ENCODE peak calls at places on chromosome 15, in eight cellular contexts. W is NCI-H345, U is transverse colon, C is choroid plexus epithelial cell, B is C1 segment of cervical spinal cord, T is NCI-H1694, H is kidney tubule cell, S is upper lobe of right lung. V is an unnamed sample.

GRCh38 chr15:61880079-61880478 is 180.2 kb downstream of the VPS13C start:
- DNase-seq in H (no peak), B (no peak), U (no peak), C (no peak), S (no peak), W (no peak), T (no peak), V (no peak)

GRCh38 chr15:85763157-85763556 is 31.6 kb downstream of the KLHL25 start:
- DNase-seq in T (no peak), C (no peak), S (no peak), U (no peak), B (no peak), W (no peak), H (peak; percentile 61), V (no peak)

GRCh38 chr15:63089260-63090043 is 32.2 kb upstream of the LACTB start:
- DNase-seq in S (no peak), T (peak; percentile 54), H (peak; percentile 83), U (peak; percentile 38), C (peak; percentile 91), W (peak; percentile 23), B (no peak), V (peak; percentile 21)

GRCh38 chr15:59522988-59523461 is 85.0 kb downstream of the FAM81A start:
- DNase-seq in W (peak; percentile 76), T (no peak), B (no peak), S (no peak), H (no peak), U (no peak), C (no peak), V (no peak)

GRCh38 chr15:97627634-97628033 is 332.9 kb upstream of the ARRDC4 start:
- DNase-seq in T (no peak), W (no peak), B (no peak), H (no peak), U (no peak), C (no peak), S (no peak), V (no peak)

GRCh38 chr15:95498956-95499355 is 831.5 kb upstream of the NR2F2 start:
- DNase-seq in S (no peak), U (no peak), C (no peak), T (no peak), B (no peak), W (no peak), H (no peak), V (no peak)

GRCh38 chr15:33154366-33155166 is 39.9 kb downstream of the FMN1 start:
- DNase-seq in W (no peak), T (no peak), C (peak; percentile 73), U (peak; percentile 30), B (peak; percentile 61), S (peak; percentile 71), H (peak; percentile 96), V (no peak)

GRCh38 chr15:69304176-69304533 is 5.4 kb downstream of the PAQR5 start:
- DNase-seq in T (no peak), B (no peak), S (peak; percentile 51), U (no peak), C (peak; percentile 95), H (peak; percentile 95), W (no peak), V (no peak)

GRCh38 chr15:48757661-48758060 is 53.2 kb downstream of the CEP152 start:
- DNase-seq in S (no peak), U (no peak), B (no peak), T (no peak), W (no peak), H (no peak), C (no peak), V (no peak)

GRCh38 chr15:72852268-72852667 is 68.7 kb upstream of the ADPGK start:
- DNase-seq in C (no peak), T (no peak), H (no peak), W (no peak), U (no peak), B (no peak), S (no peak), V (no peak)

GRCh38 chr15:96390986-96391385 is 60.5 kb downstream of the NR2F2 start:
- DNase-seq in C (no peak), U (no peak), H (peak; percentile 43), T (no peak), S (no peak), W (no peak), B (no peak), V (no peak)

GRCh38 chr15:66720206-66721010 is 18.4 kb downstream of the SMAD6 start:
- DNase-seq in W (no peak), T (no peak), U (no peak), C (peak; percentile 71), H (peak; percentile 86), S (peak; percentile 84), B (no peak), V (no peak)

GRCh38 chr15:59339252-59339672 is 33.4 kb downstream of the MYO1E start:
- DNase-seq in T (no peak), H (peak; percentile 37), B (no peak), U (no peak), C (peak; percentile 85), S (no peak), W (no peak), V (no peak)

GRCh38 chr15:51970132-51970817 is 1.3 kb downstream of the LEO1 start:
- DNase-seq in C (no peak), S (no peak), U (no peak), H (no peak), W (no peak), T (no peak), B (no peak), V (peak; percentile 16)

GRCh38 chr15:66948294-66948693 is 117.1 kb upstream of the SMAD3 start:
- DNase-seq in B (no peak), H (peak; percentile 56), S (no peak), T (no peak), U (no peak), C (peak; percentile 57), W (no peak), V (no peak)

GRCh38 chr15:92707880-92708551 is 52.4 kb upstream of the FAM174B start:
- DNase-seq in H (no peak), T (no peak), C (no peak), W (no peak), S (no peak), U (no peak), B (no peak), V (no peak)

GRCh38 chr15:76200641-76201105 is 110.6 kb downstream of the ETFA start:
- DNase-seq in H (no peak), W (no peak), S (peak; percentile 48), C (no peak), U (no peak), B (no peak), T (no peak), V (no peak)

GRCh38 chr15:89647191-89647851 is 7.9 kb downstream of the KIF7 start:
- DNase-seq in B (peak; percentile 22), C (peak; percentile 66), H (peak; percentile 56), S (peak; percentile 90), W (peak; percentile 48), U (peak; percentile 86), T (peak; percentile 44), V (peak; percentile 46)

GRCh38 chr15:33985287-33985686 is 17.0 kb downstream of the CHRM5 start:
- DNase-seq in H (peak; percentile 91), C (peak; percentile 97), U (no peak), S (no peak), T (no peak), W (no peak), B (no peak), V (no peak)

GRCh38 chr15:101438482-101439284 is 50.8 kb downstream of the PCSK6 start:
- DNase-seq in W (peak; percentile 1), C (no peak), U (no peak), H (no peak), S (no peak), T (no peak), B (no peak), V (no peak)

GRCh38 chr15:48112242-48112641 is 8.5 kb upstream of the SLC24A5 start:
- DNase-seq in S (no peak), H (peak; percentile 31), C (peak; percentile 76), W (peak; percentile 35), U (no peak), T (peak; percentile 56), B (no peak), V (no peak)

GRCh38 chr15:56715220-56715619 is 18.1 kb downstream of the ZNF280D start:
- DNase-seq in U (no peak), T (no peak), C (no peak), B (no peak), W (no peak), H (no peak), S (no peak), V (no peak)

GRCh38 chr15:99958426-99959097 is 225.3 kb upstream of the LYSMD4 start:
- DNase-seq in W (no peak), C (no peak), B (no peak), U (no peak), H (no peak), T (no peak), S (no peak), V (no peak)

GRCh38 chr15:93997071-93997658 is 234.2 kb upstream of the MCTP2 start:
- DNase-seq in H (peak; percentile 24), U (no peak), B (no peak), C (peak; percentile 35), W (no peak), T (no peak), S (no peak), V (peak; percentile 17)

GRCh38 chr15:87228460-87228859 is 1028.1 kb downstream of the NTRK3 start:
- DNase-seq in S (no peak), C (no peak), W (no peak), T (no peak), B (no peak), H (no peak), U (no peak), V (no peak)

GRCh38 chr15:96341465-96342142 is 11.1 kb downstream of the NR2F2 start:
- DNase-seq in C (peak; percentile 50), S (no peak), U (no peak), W (no peak), H (peak; percentile 3), T (no peak), B (no peak), V (no peak)

GRCh38 chr15:101684877-101685276 is 32.7 kb upstream of the TM2D3 start:
- DNase-seq in B (no peak), T (no peak), C (no peak), W (no peak), U (no peak), H (no peak), S (no peak), V (no peak)

GRCh38 chr15:26806161-26806560 is 33.3 kb upstream of the GABRB3 start:
- DNase-seq in T (no peak), W (no peak), S (no peak), U (no peak), H (no peak), B (no peak), C (no peak), V (no peak)

GRCh38 chr15:51750942-51751686 is at the start of gene TMOD2:
- DNase-seq in W (peak; percentile 71), U (peak; percentile 49), H (peak; percentile 58), C (peak; percentile 37), B (peak; percentile 70), T (no peak), S (peak; percentile 83), V (no peak)

GRCh38 chr15:101723161-101723873 is 956 bp downstream of the TARS3 start:
- DNase-seq in S (no peak), C (peak; percentile 37), B (no peak), U (peak; percentile 54), H (peak; percentile 36), W (peak; percentile 25), T (no peak), V (peak; percentile 10)

GRCh38 chr15:43218908-43219706 is 1.7 kb downstream of the EPB42 start:
- DNase-seq in C (peak; percentile 45), T (no peak), W (no peak), S (no peak), U (no peak), H (no peak), B (no peak), V (no peak)

GRCh38 chr15:29770796-29771195 is 51.5 kb downstream of the TJP1 start:
- DNase-seq in H (peak; percentile 22), T (no peak), C (peak; percentile 45), U (no peak), S (no peak), W (no peak), B (no peak), V (no peak)

V was measured in SHP77 treated with DMSO at 0.1 percent for 48 hours.